ENCODE peak calls at places on chromosomes 2 and 18, in four cellular contexts. O is aorta, E is choroid plexus epithelial cell, B is breast epithelium. N is an unnamed sample.

GRCh38 chr2:152585830-152586484 is 131.3 kb downstream of the PRPF40A start:
- DNase-seq in O (no peak), E (peak), B (no peak), N (peak)

GRCh38 chr2:217988014-217988839 is 14.6 kb downstream of the TNS1 start:
- DNase-seq in O (peak), E (peak), B (peak), N (no peak)

GRCh38 chr2:105802587-105802986 is 57.9 kb downstream of the NCK2 start:
- DNase-seq in O (no peak), E (no peak), B (no peak), N (no peak)

GRCh38 chr2:190382851-190383250 is 25.3 kb upstream of the MFSD6 start:
- DNase-seq in O (no peak), E (peak), B (no peak), N (no peak)

GRCh38 chr2:73451263-73451972 is 65.8 kb downstream of the ALMS1 start:
- DNase-seq in O (no peak), E (no peak), B (no peak), N (no peak)

GRCh38 chr2:168687314-168687713 is 115.1 kb upstream of the NOSTRIN start:
- DNase-seq in O (no peak), E (peak), B (no peak), N (no peak)

GRCh38 chr2:73981081-73981968 is 3.4 kb upstream of the TET3 start:
- DNase-seq in O (peak), E (no peak), B (peak), N (no peak)

GRCh38 chr2:59458862-59459261 is 1094.6 kb downstream of the BCL11A start:
- DNase-seq in O (no peak), E (no peak), B (no peak), N (no peak)

GRCh38 chr2:18742382-18742781 is 153.0 kb upstream of the NT5C1B start:
- DNase-seq in O (peak), E (no peak), B (no peak), N (no peak)

GRCh38 chr18:55421612-55422381 is 166.2 kb downstream of the TCF4 start:
- DNase-seq in O (no peak), E (no peak), B (no peak), N (no peak)

GRCh38 chr2:43707255-43707654 is 31.0 kb upstream of the C1GALT1C1L start:
- DNase-seq in O (no peak), E (peak), B (no peak), N (peak)

GRCh38 chr2:74405994-74406583 is 15.3 kb downstream of the C2orf81 start:
- DNase-seq in O (no peak), E (no peak), B (no peak), N (no peak)

GRCh38 chr2:101551489-101551888 is 76.6 kb upstream of the RFX8 start:
- DNase-seq in O (no peak), E (peak), B (no peak), N (no peak)

GRCh38 chr2:236870401-236870800 is 215.3 kb upstream of the COPS8 start:
- DNase-seq in O (no peak), E (no peak), B (no peak), N (no peak)

GRCh38 chr2:223759569-223760430 is 77.6 kb downstream of the AP1S3 start:
- DNase-seq in O (no peak), E (peak), B (no peak), N (peak)

GRCh38 chr2:136874258-136874657 is 108.9 kb downstream of the THSD7B start:
- DNase-seq in O (no peak), E (no peak), B (no peak), N (no peak)

GRCh38 chr18:50649821-50650220 is 89.9 kb downstream of the MAPK4 start:
- DNase-seq in O (peak), E (peak), B (peak), N (no peak)

GRCh38 chr18:73544618-73545017 is 603.0 kb downstream of the FBXO15 start:
- DNase-seq in O (no peak), E (no peak), B (no peak), N (no peak)

GRCh38 chr2:204452464-204453023 is 92.7 kb upstream of the PARD3B start:
- DNase-seq in O (no peak), E (peak), B (no peak), N (peak)

GRCh38 chr18:39486268-39486667 is 1920.7 kb upstream of the CELF4 start:
- DNase-seq in O (no peak), E (no peak), B (no peak), N (no peak)

GRCh38 chr2:97900806-97901205 is 94.9 kb downstream of the TMEM131 start:
- DNase-seq in O (no peak), E (peak), B (no peak), N (no peak)

GRCh38 chr18:5894613-5895299 is 566 bp downstream of the TMEM200C start:
- DNase-seq in O (peak), E (no peak), B (no peak), N (no peak)

GRCh38 chr2:57180042-57180567 is 866.5 kb upstream of the VRK2 start:
- DNase-seq in O (no peak), E (peak), B (no peak), N (peak)

GRCh38 chr2:47094519-47095155 is 60.5 kb downstream of the STPG4 start:
- DNase-seq in O (no peak), E (no peak), B (no peak), N (no peak)

GRCh38 chr2:62197017-62197586 is 1.2 kb downstream of the B3GNT2 start:
- DNase-seq in O (peak), E (no peak), B (no peak), N (no peak)

GRCh38 chr2:178233428-178233827 is 39.1 kb downstream of the OSBPL6 start:
- DNase-seq in O (no peak), E (no peak), B (no peak), N (no peak)

GRCh38 chr2:119179951-119180350 is 21.4 kb upstream of the C1QL2 start:
- DNase-seq in O (no peak), E (peak), B (no peak), N (no peak)

GRCh38 chr18:13797157-13797611 is 26.8 kb upstream of the MC5R start:
- DNase-seq in O (no peak), E (peak), B (no peak), N (no peak)

DNA sequence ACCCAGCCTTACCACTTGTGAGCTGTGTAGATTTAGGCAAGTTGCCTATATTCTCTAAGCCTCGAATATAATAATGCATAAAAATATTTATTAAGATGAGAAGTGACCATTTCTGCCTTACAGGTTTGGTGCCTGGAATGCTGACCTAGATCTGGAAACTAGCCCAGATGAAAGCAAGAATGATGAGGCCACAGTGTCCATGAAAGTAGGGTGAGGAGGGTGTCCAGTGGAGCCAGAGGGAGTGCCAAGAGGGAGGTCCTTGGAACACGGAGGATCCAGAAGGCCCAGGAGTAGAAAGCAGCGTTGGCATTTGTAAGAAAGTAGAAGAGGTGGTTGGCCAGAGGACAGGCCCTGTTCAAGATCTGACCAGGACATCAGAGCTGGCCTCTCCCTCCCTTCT is 334.3 kb downstream of the CELF4 start:
- DNase-seq in O (no peak), E (no peak), B (no peak), N (no peak)
- H3K4me3 ChIP-seq in O (no peak), E (no peak), B (no peak), N (no peak)

GRCh38 chr2:100141906-100142305 is 484 bp downstream of the AFF3 start:
- DNase-seq in O (no peak), E (no peak), B (no peak), N (no peak)
- H3K4me3 ChIP-seq in O (no peak), E (no peak), B (no peak), N (no peak)

GRCh38 chr2:95379616-95379925 is 22.9 kb upstream of the FAHD2A start:
- DNase-seq in O (no peak), E (no peak), B (peak), N (no peak)
- H3K4me3 ChIP-seq in O (no peak), E (no peak), B (no peak), N (no peak)

DNA sequence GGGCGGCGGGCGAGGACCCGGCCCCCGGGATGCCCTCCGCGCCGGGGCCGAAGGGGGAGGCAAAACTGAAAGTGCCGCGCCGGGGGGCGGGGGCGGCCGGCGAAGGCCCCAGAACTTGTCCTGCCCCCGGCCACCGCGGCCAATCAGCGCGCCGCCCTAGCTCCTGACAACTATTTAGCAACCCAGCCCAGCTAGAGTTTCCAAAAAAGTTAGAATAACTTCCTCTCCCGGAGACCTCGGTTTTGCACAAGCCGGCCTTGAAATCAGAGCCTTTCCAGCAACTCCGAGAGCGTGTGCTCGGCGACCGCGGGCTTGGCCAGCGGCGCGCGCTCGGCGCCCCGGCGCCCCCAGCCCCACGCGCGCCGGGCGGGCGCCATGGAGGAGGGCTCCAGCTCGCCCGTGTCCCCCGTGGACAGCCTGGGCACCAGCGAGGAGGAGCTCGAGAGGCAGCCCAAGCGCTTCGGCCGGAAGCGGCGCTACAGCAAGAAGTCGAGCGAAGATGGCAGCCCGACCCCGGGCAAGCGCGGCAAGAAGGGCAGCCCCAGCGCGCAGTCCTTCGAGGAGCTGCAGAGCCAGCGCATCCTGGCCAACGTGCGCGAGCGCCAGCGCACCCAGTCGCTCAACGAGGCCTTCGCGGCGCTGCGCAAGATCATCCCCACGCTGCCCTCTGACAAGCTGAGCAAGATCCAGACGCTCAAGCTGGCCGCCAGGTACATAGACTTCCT is at the start of gene TWIST2:
- DNase-seq in O (peak), E (peak), B (no peak), N (peak)
- H3K4me3 ChIP-seq in O (peak), E (peak), B (peak), N (peak)

DNA sequence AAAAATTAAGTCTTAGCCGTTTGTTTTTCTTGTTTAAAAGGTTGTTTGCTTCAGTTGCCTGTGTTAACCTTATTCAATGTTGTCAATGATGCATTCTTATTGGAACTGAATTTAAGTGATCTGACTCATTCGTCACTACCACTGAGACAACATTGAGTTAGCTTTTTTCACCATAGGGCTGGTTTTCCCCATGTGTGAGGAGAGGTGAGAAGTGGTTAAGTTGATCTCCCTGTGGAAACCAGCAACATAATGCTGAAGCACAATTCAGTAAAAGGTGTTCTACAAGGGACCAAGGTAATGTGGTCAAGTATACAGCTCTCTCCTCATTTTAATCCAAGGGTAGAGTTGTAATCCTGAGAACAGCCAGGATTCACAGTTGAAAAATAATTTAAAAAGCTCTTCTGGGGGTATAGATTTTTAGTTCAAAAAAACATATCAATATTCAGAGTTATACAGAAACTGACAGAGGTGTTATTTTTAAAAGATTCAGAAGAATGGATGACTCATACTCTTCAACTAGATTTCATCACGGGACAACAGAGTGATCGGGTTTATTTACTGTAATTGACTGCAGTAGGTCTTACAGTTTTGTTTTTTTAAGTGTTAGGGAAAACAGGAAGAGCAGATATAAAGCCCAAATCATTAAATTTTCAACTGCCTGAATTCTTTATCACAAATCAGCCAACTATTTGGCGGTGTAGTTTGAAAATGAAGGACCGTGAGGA is 12.6 kb downstream of the NOP58 start:
- DNase-seq in O (no peak), E (peak), B (no peak), N (no peak)
- H3K4me3 ChIP-seq in O (no peak), E (no peak), B (no peak), N (no peak)

DNA sequence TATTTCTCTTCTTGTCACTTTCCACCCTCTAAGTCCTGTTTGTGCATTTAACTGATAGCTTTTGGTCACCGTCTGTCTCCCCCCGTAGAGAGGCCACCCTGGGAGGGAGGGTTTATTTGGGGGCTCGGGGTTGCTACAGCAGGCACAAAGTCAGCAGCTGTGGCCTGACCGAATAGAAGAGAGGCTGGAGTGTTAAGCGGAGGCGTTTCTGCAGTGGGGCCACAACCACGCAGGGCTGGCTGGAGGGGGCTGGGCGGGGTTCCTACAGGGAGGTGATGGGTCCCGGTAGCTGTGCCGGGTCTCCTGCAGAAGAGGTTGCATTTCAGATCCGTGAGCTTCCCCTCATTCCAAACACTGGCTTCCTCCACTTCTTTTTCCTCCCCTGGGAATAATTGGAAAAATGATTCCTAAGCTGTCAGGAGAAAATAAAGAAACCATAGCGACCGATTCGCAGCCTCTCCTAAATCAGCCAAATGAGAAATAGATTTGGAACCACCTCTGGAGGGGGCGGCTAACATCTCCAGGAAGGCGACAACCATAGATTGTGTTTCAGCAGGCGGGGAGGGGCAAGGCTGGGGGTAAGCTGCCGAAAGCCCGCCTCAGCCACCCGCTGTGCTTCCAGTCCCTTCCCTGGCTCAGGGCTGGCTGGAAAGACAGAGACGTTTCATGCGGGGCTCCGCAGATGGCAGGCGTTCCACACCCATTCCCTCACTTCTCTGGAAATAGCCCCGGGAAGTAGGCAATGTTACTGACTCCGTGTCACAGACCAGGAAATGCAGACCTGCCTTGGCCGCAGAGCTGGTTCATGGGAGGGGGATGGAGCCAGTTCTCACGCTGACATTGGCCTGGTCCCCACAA is 85.6 kb upstream of the TAF1B start:
- DNase-seq in O (no peak), E (no peak), B (no peak), N (no peak)
- H3K4me3 ChIP-seq in O (peak), E (peak), B (peak), N (peak)

GRCh38 chr2:240639566-240639965 is 14.3 kb downstream of the GPR35 start:
- DNase-seq in O (no peak), E (no peak), B (no peak), N (no peak)
- H3K4me3 ChIP-seq in O (no peak), E (no peak), B (no peak), N (no peak)

DNA sequence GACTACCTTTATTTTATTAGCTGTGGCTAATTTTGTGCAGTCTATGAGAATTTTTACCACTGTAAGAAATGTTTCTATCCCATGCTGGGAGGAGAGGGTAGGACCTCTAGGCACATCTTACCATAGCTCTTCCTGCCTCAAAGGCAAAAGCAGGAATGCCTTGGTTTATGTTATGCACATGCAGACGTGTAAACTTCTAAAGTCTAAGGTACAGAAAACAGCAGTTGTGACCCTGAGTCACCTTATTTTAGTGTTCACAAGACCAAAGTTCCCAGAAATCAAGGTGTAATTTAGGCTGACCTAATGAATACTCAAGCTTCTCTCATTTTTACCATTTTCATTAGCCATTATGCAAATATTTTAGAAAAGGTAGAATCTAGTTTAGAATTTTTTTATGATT is 15.4 kb upstream of the WIPF1 start:
- DNase-seq in O (no peak), E (no peak), B (no peak), N (no peak)
- H3K4me3 ChIP-seq in O (no peak), E (no peak), B (no peak), N (no peak)

GRCh38 chr2:55604027-55604565 is 13.3 kb downstream of the PPP4R3B start:
- DNase-seq in O (no peak), E (peak), B (no peak), N (no peak)
- H3K4me3 ChIP-seq in O (no peak), E (no peak), B (no peak), N (no peak)